ENCODE peak calls at places on chromosomes 7 and 10, in seven cellular contexts. One of them, this sample, is unnamed.

GRCh38 chr10:3893904-3894563 is 109.0 kb upstream of the KLF6 start:
- DNase-seq in H9: no peak
- DNase-seq in H1: no peak
- DNase-seq in neuronal stem cell: no peak
- DNase-seq in IMR-90: peak
- DNase-seq in mesendoderm: peak
- DNase-seq in mesenchymal stem cell: peak
- DNase-seq in this sample: peak

GRCh38 chr10:17112566-17112965 is 17.0 kb downstream of the CUBN start:
- DNase-seq in H1: no peak
- DNase-seq in mesendoderm: no peak
- DNase-seq in neuronal stem cell: no peak
- DNase-seq in IMR-90: no peak
- DNase-seq in mesenchymal stem cell: no peak
- DNase-seq in H9: no peak
- DNase-seq in this sample: no peak

GRCh38 chr7:38748056-38748610 is 117.0 kb upstream of the AMPH start:
- DNase-seq in H9: no peak
- DNase-seq in mesenchymal stem cell: peak
- DNase-seq in neuronal stem cell: no peak
- DNase-seq in H1: no peak
- DNase-seq in IMR-90: peak
- DNase-seq in mesendoderm: peak
- DNase-seq in this sample: peak

GRCh38 chr10:8403711-8404371 is 349.4 kb downstream of the GATA3 start:
- DNase-seq in H1: peak
- DNase-seq in IMR-90: no peak
- DNase-seq in mesendoderm: peak
- DNase-seq in mesenchymal stem cell: no peak
- DNase-seq in H9: peak
- DNase-seq in neuronal stem cell: peak
- DNase-seq in this sample: no peak

GRCh38 chr10:96651998-96652431 is 65.2 kb upstream of the TM9SF3 start:
- DNase-seq in mesendoderm: no peak
- DNase-seq in IMR-90: no peak
- DNase-seq in H9: no peak
- DNase-seq in neuronal stem cell: no peak
- DNase-seq in mesenchymal stem cell: no peak
- DNase-seq in H1: no peak
- DNase-seq in this sample: no peak

GRCh38 chr7:35893649-35894048 is 92.8 kb downstream of the SEPTIN7 start:
- DNase-seq in H9: no peak
- DNase-seq in mesenchymal stem cell: no peak
- DNase-seq in mesendoderm: no peak
- DNase-seq in IMR-90: no peak
- DNase-seq in H1: no peak
- DNase-seq in neuronal stem cell: no peak
- DNase-seq in this sample: no peak

GRCh38 chr10:124534231-124534798 is 72.7 kb downstream of the LHPP start:
- DNase-seq in H1: no peak
- DNase-seq in H9: peak
- DNase-seq in mesenchymal stem cell: peak
- DNase-seq in neuronal stem cell: no peak
- DNase-seq in mesendoderm: peak
- DNase-seq in IMR-90: no peak
- DNase-seq in this sample: no peak

GRCh38 chr10:109956454-109957091 is 33.3 kb upstream of the XPNPEP1 start:
- DNase-seq in H1: no peak
- DNase-seq in neuronal stem cell: no peak
- DNase-seq in mesendoderm: peak
- DNase-seq in mesenchymal stem cell: peak
- DNase-seq in H9: peak
- DNase-seq in IMR-90: peak
- DNase-seq in this sample: peak

GRCh38 chr7:43763183-43763582 is 4.7 kb downstream of the BLVRA start:
- DNase-seq in mesendoderm: peak
- DNase-seq in neuronal stem cell: no peak
- DNase-seq in mesenchymal stem cell: no peak
- DNase-seq in IMR-90: no peak
- DNase-seq in H9: peak
- DNase-seq in H1: peak
- DNase-seq in this sample: no peak

GRCh38 chr7:5591547-5591899 is 167.9 kb upstream of the TNRC18 start:
- DNase-seq in mesenchymal stem cell: peak
- DNase-seq in mesendoderm: peak
- DNase-seq in IMR-90: peak
- DNase-seq in H9: no peak
- DNase-seq in neuronal stem cell: peak
- DNase-seq in H1: no peak
- DNase-seq in this sample: peak

GRCh38 chr7:36661135-36661840 is 63.0 kb downstream of the AOAH start:
- DNase-seq in mesendoderm: peak
- DNase-seq in mesenchymal stem cell: no peak
- DNase-seq in neuronal stem cell: no peak
- DNase-seq in H1: no peak
- DNase-seq in H9: peak
- DNase-seq in IMR-90: peak
- DNase-seq in this sample: no peak

GRCh38 chr10:71564221-71564820 is 155.3 kb downstream of the C10orf105 start:
- DNase-seq in IMR-90: no peak
- DNase-seq in neuronal stem cell: no peak
- DNase-seq in H1: no peak
- DNase-seq in mesendoderm: no peak
- DNase-seq in H9: no peak
- DNase-seq in mesenchymal stem cell: no peak
- DNase-seq in this sample: no peak

GRCh38 chr7:22477876-22478450 is 22.0 kb downstream of the STEAP1B start:
- DNase-seq in mesenchymal stem cell: no peak
- DNase-seq in neuronal stem cell: no peak
- DNase-seq in mesendoderm: peak
- DNase-seq in H1: no peak
- DNase-seq in IMR-90: no peak
- DNase-seq in H9: no peak
- DNase-seq in this sample: no peak

GRCh38 chr7:2807846-2808772 is 36.0 kb downstream of the GNA12 start:
- DNase-seq in H9: no peak
- DNase-seq in mesendoderm: no peak
- DNase-seq in neuronal stem cell: no peak
- DNase-seq in mesenchymal stem cell: peak
- DNase-seq in IMR-90: peak
- DNase-seq in H1: no peak
- DNase-seq in this sample: peak

GRCh38 chr7:14687777-14688176 is 214.8 kb downstream of the DGKB start:
- DNase-seq in IMR-90: no peak
- DNase-seq in mesenchymal stem cell: peak
- DNase-seq in H9: no peak
- DNase-seq in mesendoderm: no peak
- DNase-seq in H1: no peak
- DNase-seq in neuronal stem cell: no peak
- DNase-seq in this sample: no peak

GRCh38 chr7:82179311-82179710 is 264.3 kb downstream of the CACNA2D1 start:
- DNase-seq in H1: no peak
- DNase-seq in IMR-90: peak
- DNase-seq in mesenchymal stem cell: peak
- DNase-seq in mesendoderm: peak
- DNase-seq in neuronal stem cell: no peak
- DNase-seq in H9: no peak
- DNase-seq in this sample: no peak

GRCh38 chr7:78315119-78315518 is 516.5 kb downstream of the PHTF2 start:
- DNase-seq in mesenchymal stem cell: no peak
- DNase-seq in neuronal stem cell: no peak
- DNase-seq in IMR-90: no peak
- DNase-seq in mesendoderm: no peak
- DNase-seq in H9: no peak
- DNase-seq in H1: no peak
- DNase-seq in this sample: no peak

GRCh38 chr7:131157530-131158243 is 170.0 kb upstream of the MKLN1 start:
- DNase-seq in IMR-90: peak
- DNase-seq in mesenchymal stem cell: peak
- DNase-seq in H1: peak
- DNase-seq in neuronal stem cell: no peak
- DNase-seq in mesendoderm: no peak
- DNase-seq in H9: no peak
- DNase-seq in this sample: no peak

GRCh38 chr10:24344279-24344678 is 135.3 kb downstream of the KIAA1217 start:
- DNase-seq in H9: no peak
- DNase-seq in mesenchymal stem cell: peak
- DNase-seq in mesendoderm: no peak
- DNase-seq in H1: no peak
- DNase-seq in IMR-90: peak
- DNase-seq in neuronal stem cell: no peak
- DNase-seq in this sample: no peak

GRCh38 chr10:48554668-48555067 is 50.2 kb downstream of the ARHGAP22 start:
- DNase-seq in neuronal stem cell: no peak
- DNase-seq in mesenchymal stem cell: no peak
- DNase-seq in mesendoderm: no peak
- DNase-seq in IMR-90: peak
- DNase-seq in H9: no peak
- DNase-seq in H1: no peak
- DNase-seq in this sample: no peak

GRCh38 chr10:130196511-130197487 is 60.6 kb downstream of the GLRX3 start:
- DNase-seq in mesenchymal stem cell: no peak
- DNase-seq in IMR-90: no peak
- DNase-seq in neuronal stem cell: no peak
- DNase-seq in H1: no peak
- DNase-seq in H9: no peak
- DNase-seq in mesendoderm: no peak
- DNase-seq in this sample: no peak

GRCh38 chr7:2595258-2595860 is 36.4 kb upstream of the TTYH3 start:
- DNase-seq in mesenchymal stem cell: no peak
- DNase-seq in mesendoderm: no peak
- DNase-seq in H1: no peak
- DNase-seq in H9: no peak
- DNase-seq in IMR-90: no peak
- DNase-seq in neuronal stem cell: no peak
- DNase-seq in this sample: no peak

GRCh38 chr10:122154733-122155366 is 116.2 kb upstream of the BTBD16 start:
- DNase-seq in neuronal stem cell: no peak
- DNase-seq in mesenchymal stem cell: peak
- DNase-seq in IMR-90: peak
- DNase-seq in mesendoderm: peak
- DNase-seq in H9: peak
- DNase-seq in H1: no peak
- DNase-seq in this sample: no peak
- H3K4me2 ChIP-seq in neuronal stem cell: no peak
- H3K4me2 ChIP-seq in mesenchymal stem cell: no peak
- H3K4me2 ChIP-seq in IMR-90: peak
- H3K4me2 ChIP-seq in mesendoderm: no peak
- H3K4me2 ChIP-seq in H9: no peak
- H3K4me2 ChIP-seq in H1: no peak
- H3K4me2 ChIP-seq in this sample: no peak

GRCh38 chr10:132982301-132982989 is 40.1 kb upstream of the CFAP46 start:
- DNase-seq in mesendoderm: no peak
- DNase-seq in H1: no peak
- DNase-seq in H9: no peak
- DNase-seq in mesenchymal stem cell: no peak
- DNase-seq in neuronal stem cell: no peak
- DNase-seq in IMR-90: no peak
- DNase-seq in this sample: no peak
- H2AK5ac ChIP-seq in mesendoderm: no peak
- H2AK5ac ChIP-seq in H1: no peak
- H2AK5ac ChIP-seq in H9: no peak
- H2AK5ac ChIP-seq in mesenchymal stem cell: no peak
- H2AK5ac ChIP-seq in neuronal stem cell: peak
- H2AK5ac ChIP-seq in IMR-90: no peak
- H2AK5ac ChIP-seq in this sample: no peak

DNA sequence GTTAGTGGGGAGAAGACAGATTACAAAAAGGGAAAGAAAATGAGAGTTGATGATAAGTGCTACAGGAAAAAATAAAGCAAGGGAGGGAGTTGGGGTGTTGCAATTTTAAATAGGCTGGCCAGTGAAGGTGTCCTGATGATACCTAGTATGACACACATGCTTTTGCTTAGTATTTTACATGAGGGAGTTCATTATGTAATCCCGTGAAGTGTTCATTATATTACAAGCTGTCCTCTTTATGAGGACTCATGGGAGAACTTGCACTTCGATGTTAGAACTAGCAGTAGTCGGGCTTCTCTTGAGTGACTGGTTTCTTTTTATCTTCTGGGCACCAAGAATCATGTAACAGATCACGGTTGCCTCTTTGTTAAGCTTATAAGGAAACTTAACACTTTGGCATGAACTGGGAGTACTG is 102.3 kb upstream of the MTPN start:
- DNase-seq in neuronal stem cell: no peak
- DNase-seq in IMR-90: no peak
- DNase-seq in H1: no peak
- DNase-seq in mesenchymal stem cell: no peak
- DNase-seq in mesendoderm: no peak
- DNase-seq in H9: no peak
- DNase-seq in this sample: no peak
- H3K4me2 ChIP-seq in neuronal stem cell: no peak
- H3K4me2 ChIP-seq in IMR-90: no peak
- H3K4me2 ChIP-seq in H1: no peak
- H3K4me2 ChIP-seq in mesenchymal stem cell: no peak
- H3K4me2 ChIP-seq in mesendoderm: no peak
- H3K4me2 ChIP-seq in H9: no peak
- H3K4me2 ChIP-seq in this sample: no peak

GRCh38 chr7:142587578-142588191 is 161.6 kb upstream of the PRSS1 start:
- DNase-seq in H1: no peak
- DNase-seq in IMR-90: peak
- DNase-seq in mesenchymal stem cell: peak
- DNase-seq in H9: peak
- DNase-seq in mesendoderm: peak
- DNase-seq in neuronal stem cell: peak
- DNase-seq in this sample: peak
- H2AK5ac ChIP-seq in H1: no peak
- H2AK5ac ChIP-seq in IMR-90: no peak
- H2AK5ac ChIP-seq in mesenchymal stem cell: no peak
- H2AK5ac ChIP-seq in H9: no peak
- H2AK5ac ChIP-seq in mesendoderm: no peak
- H2AK5ac ChIP-seq in neuronal stem cell: no peak
- H2AK5ac ChIP-seq in this sample: no peak

DNA sequence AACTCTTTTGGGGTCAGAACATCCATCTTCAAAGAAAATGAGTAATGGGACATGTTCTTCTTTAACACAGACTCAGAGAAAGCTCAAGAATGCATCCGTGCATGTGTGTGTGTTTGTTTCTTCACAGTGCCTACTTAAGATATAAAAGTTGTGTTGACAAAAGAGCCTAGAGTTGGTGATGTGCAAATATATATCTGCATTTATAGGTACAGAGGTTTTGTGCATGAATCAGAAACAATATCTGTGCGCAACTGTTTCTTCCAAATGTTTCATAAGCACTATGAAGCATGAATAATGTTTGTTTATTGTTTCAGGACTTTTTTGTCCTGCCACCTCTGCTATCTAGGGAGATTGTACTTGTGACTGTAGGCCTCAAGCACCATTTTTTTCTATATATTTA is 229.7 kb downstream of the CSTF2T start:
- DNase-seq in neuronal stem cell: no peak
- DNase-seq in mesendoderm: no peak
- DNase-seq in IMR-90: peak
- DNase-seq in mesenchymal stem cell: no peak
- DNase-seq in H9: no peak
- DNase-seq in H1: no peak
- DNase-seq in this sample: no peak
- H3K4me2 ChIP-seq in neuronal stem cell: no peak
- H3K4me2 ChIP-seq in mesendoderm: no peak
- H3K4me2 ChIP-seq in IMR-90: no peak
- H3K4me2 ChIP-seq in mesenchymal stem cell: no peak
- H3K4me2 ChIP-seq in H9: no peak
- H3K4me2 ChIP-seq in H1: no peak
- H3K4me2 ChIP-seq in this sample: no peak

GRCh38 chr7:153354071-153354470 is 594.5 kb downstream of the ACTR3B start:
- DNase-seq in mesenchymal stem cell: no peak
- DNase-seq in H9: no peak
- DNase-seq in neuronal stem cell: no peak
- DNase-seq in IMR-90: no peak
- DNase-seq in H1: no peak
- DNase-seq in mesendoderm: no peak
- DNase-seq in this sample: no peak
- H2AK5ac ChIP-seq in mesenchymal stem cell: no peak
- H2AK5ac ChIP-seq in H9: no peak
- H2AK5ac ChIP-seq in neuronal stem cell: no peak
- H2AK5ac ChIP-seq in IMR-90: no peak
- H2AK5ac ChIP-seq in H1: no peak
- H2AK5ac ChIP-seq in mesendoderm: no peak
- H2AK5ac ChIP-seq in this sample: no peak

This sample was measured in trophoblast cell.